ENCODE peak calls at places on chromosomes 1 and 21, in six cellular contexts. F, Y, I, V, J and C are unnamed samples.

GRCh38 chr1:83791821-83792437 is 207.0 kb downstream of the TTLL7 start:
- DNase-seq in V (peak; percentile 42), I (no peak), F (no peak), Y (no peak), J (no peak), C (no peak)

GRCh38 chr1:42259059-42259738 is 75.8 kb downstream of the FOXJ3 start:
- DNase-seq in J (no peak), Y (no peak), V (no peak), I (no peak), F (no peak), C (peak; percentile 24)

GRCh38 chr1:32998997-32999396 is 34.4 kb upstream of the RNF19B start:
- DNase-seq in V (no peak), F (no peak), J (no peak), I (no peak), Y (no peak), C (no peak)

GRCh38 chr1:229230136-229230892 is 40.6 kb upstream of the RAB4A start:
- DNase-seq in V (no peak), F (no peak), J (no peak), Y (no peak), I (no peak), C (no peak)

GRCh38 chr1:16612332-16613172 is 812 bp downstream of the NBPF1 start:
- DNase-seq in I (no peak), J (peak; percentile 69), V (peak; percentile 77), F (peak; percentile 64), Y (peak; percentile 91), C (peak; percentile 55)

GRCh38 chr1:8094481-8095241 is 68.6 kb upstream of the ERRFI1 start:
- DNase-seq in I (no peak), Y (no peak), V (no peak), F (no peak), J (peak; percentile 6), C (no peak)

GRCh38 chr1:18926315-18927081 is 24.1 kb upstream of the ALDH4A1 start:
- DNase-seq in I (no peak), J (no peak), F (peak; percentile 74), Y (no peak), V (peak; percentile 92), C (no peak)

GRCh38 chr1:161801955-161802354 is 35.8 kb downstream of the ATF6 start:
- DNase-seq in V (no peak), I (no peak), F (no peak), Y (no peak), J (no peak), C (no peak)

GRCh38 chr21:43903451-43904091 is 38.5 kb downstream of the AGPAT3 start:
- DNase-seq in F (no peak), I (no peak), J (no peak), Y (no peak), V (no peak), C (no peak)